ENCODE peak calls at places on chromosomes 1 and 21, in five cellular contexts. Q is A172; J is activated naive CD4-positive, alpha-beta T cell treated with anti-CD3 and anti-CD28 coated beads, Interleukin-2, amount 50 U/mL, for 72 hours; G is hepatic stellate cell; S is NCI-H748 treated with DMSO at 0.1 percent for 48 hours. Y is an unnamed sample.

GRCh38 chr1:54547601-54548388 is at the start of gene ACOT11:
- DNase-seq in J (no peak), S (no peak), G (peak), Q (peak), Y (no peak)

GRCh38 chr1:165988275-165988674 is 160.9 kb downstream of the UCK2 start:
- DNase-seq in S (no peak), Q (no peak), J (no peak), G (no peak), Y (no peak)

GRCh38 chr1:231376875-231377549 is 38.9 kb downstream of the SPRTN start:
- DNase-seq in J (no peak), S (no peak), G (no peak), Q (no peak), Y (no peak)

GRCh38 chr1:109969430-109969829 is 15.1 kb upstream of the AHCYL1 start:
- DNase-seq in G (no peak), J (no peak), S (no peak), Q (peak), Y (no peak)

GRCh38 chr21:26124421-26124833 is 46.1 kb downstream of the APP start:
- DNase-seq in J (no peak), G (no peak), S (peak), Q (no peak), Y (no peak)

GRCh38 chr21:33951276-33952178 is 35.9 kb upstream of the ATP5PO start:
- DNase-seq in J (no peak), Q (no peak), G (peak), S (no peak), Y (no peak)

GRCh38 chr1:107820797-107821196 is 144.2 kb downstream of the VAV3 start:
- DNase-seq in Q (peak), G (no peak), S (no peak), J (no peak), Y (no peak)

GRCh38 chr1:213264534-213264933 is 213.5 kb downstream of the RPS6KC1 start:
- DNase-seq in Q (no peak), S (no peak), G (no peak), J (no peak), Y (no peak)

GRCh38 chr1:228305721-228306152 is 97.9 kb downstream of the OBSCN start:
- DNase-seq in S (no peak), J (peak), Q (no peak), G (no peak), Y (no peak)

GRCh38 chr1:202844259-202844658 is 33.5 kb downstream of the PCAT6 start:
- DNase-seq in J (no peak), G (no peak), S (no peak), Q (no peak), Y (no peak)

GRCh38 chr1:18921506-18922251 is 19.3 kb upstream of the ALDH4A1 start:
- DNase-seq in J (no peak), S (no peak), Q (no peak), G (no peak), Y (no peak)

GRCh38 chr1:23692308-23692871 is 784 bp downstream of the RPL11 start:
- DNase-seq in S (no peak), J (no peak), G (no peak), Q (no peak), Y (no peak)

GRCh38 chr1:118989878-118990378 is 1.8 kb upstream of the TBX15 start:
- DNase-seq in G (no peak), J (no peak), S (no peak), Q (no peak), Y (no peak)

GRCh38 chr1:83692524-83693336 is 306.2 kb downstream of the TTLL7 start:
- DNase-seq in S (peak), J (no peak), G (peak), Q (peak), Y (no peak)

GRCh38 chr1:17776426-17776825 is 21.3 kb downstream of the ACTL8 start:
- DNase-seq in G (no peak), Q (no peak), J (no peak), S (no peak), Y (no peak)

GRCh38 chr21:35603471-35603870 is 456.9 kb downstream of the SETD4 start:
- DNase-seq in G (no peak), J (no peak), Q (no peak), S (peak), Y (no peak)

GRCh38 chr1:33470495-33471012 is 1.9 kb upstream of the ZSCAN20 start:
- DNase-seq in G (peak), Q (peak), S (peak), J (no peak), Y (peak)

GRCh38 chr1:232130815-232131474 is 499.0 kb downstream of the SIPA1L2 start:
- DNase-seq in J (no peak), S (no peak), G (no peak), Q (no peak), Y (no peak)

GRCh38 chr1:212329104-212329503 is 43.9 kb downstream of the PPP2R5A start:
- DNase-seq in S (no peak), J (no peak), G (no peak), Q (no peak), Y (no peak)

GRCh38 chr1:226444901-226445300 is 37.0 kb upstream of the PARP1 start:
- DNase-seq in G (no peak), J (peak), Q (no peak), S (no peak), Y (peak)

GRCh38 chr1:220734571-220735326 is 13.4 kb upstream of the MTARC2 start:
- DNase-seq in G (peak), S (no peak), J (no peak), Q (peak), Y (no peak)

GRCh38 chr1:18010945-18011344 is 96.7 kb upstream of the IGSF21 start:
- DNase-seq in J (no peak), Q (no peak), G (no peak), S (no peak), Y (no peak)

GRCh38 chr1:71770121-71770520 is 512.2 kb downstream of the NEGR1 start:
- DNase-seq in G (peak), S (no peak), J (no peak), Q (peak), Y (no peak)

GRCh38 chr1:87334351-87335174 is 5.9 kb downstream of the LMO4 start:
- DNase-seq in G (peak), J (no peak), Q (no peak), S (peak), Y (no peak)

GRCh38 chr1:15799004-15799867 is 8.2 kb downstream of the UQCRHL start:
- DNase-seq in G (peak), S (no peak), J (no peak), Q (peak), Y (no peak)

GRCh38 chr1:6007318-6008083 is 15.3 kb upstream of the NPHP4 start:
- DNase-seq in S (no peak), J (no peak), Q (no peak), G (peak), Y (no peak)

GRCh38 chr1:117638759-117639158 is 32.9 kb downstream of the TENT5C start:
- DNase-seq in J (no peak), S (peak), G (no peak), Q (no peak), Y (no peak)

GRCh38 chr1:21635138-21635535 is 34.0 kb downstream of the RAP1GAP start:
- DNase-seq in S (no peak), Q (no peak), J (no peak), G (no peak), Y (no peak)

GRCh38 chr1:113479713-113480676 is 89.7 kb downstream of the MAGI3 start:
- DNase-seq in J (no peak), G (no peak), Q (no peak), S (no peak), Y (no peak)

GRCh38 chr1:111615874-111616715 is 3.5 kb upstream of the RAP1A start:
- DNase-seq in G (no peak), S (no peak), Q (no peak), J (no peak), Y (no peak)

GRCh38 chr1:8070381-8070811 is 44.3 kb upstream of the ERRFI1 start:
- DNase-seq in J (no peak), S (no peak), Q (no peak), G (no peak), Y (no peak)

GRCh38 chr1:108046021-108046420 is 81.0 kb upstream of the VAV3 start:
- DNase-seq in Q (no peak), S (no peak), J (no peak), G (no peak), Y (no peak)

GRCh38 chr1:26127235-26128163 is 15.9 kb downstream of the PDIK1L start:
- DNase-seq in Q (no peak), G (no peak), S (no peak), J (no peak), Y (no peak)

GRCh38 chr1:93061895-93062792 is 16.9 kb upstream of the MTF2 start:
- DNase-seq in S (peak), Q (peak), G (peak), J (no peak), Y (no peak)

GRCh38 chr1:185864889-185865288 is 130.7 kb downstream of the HMCN1 start:
- DNase-seq in J (no peak), Q (peak), G (peak), S (no peak), Y (no peak)

GRCh38 chr1:160206421-160207117 is 1.4 kb downstream of the PEA15 start:
- DNase-seq in Q (peak), G (peak), S (peak), J (no peak), Y (no peak)

Y was measured in effector CD8-positive, alpha-beta T cell.